ENCODE peak calls at places on chromosomes 5 and 9, in five cellular contexts. L, R, Y, U and W are unnamed samples.

GRCh38 chr9:126055386-126055785 is 271.2 kb upstream of the MVB12B start:
- DNase-seq in L (peak; percentile 28), U (no peak), Y (peak; percentile 20), R (no peak), W (peak; percentile 43)

GRCh38 chr5:1214936-1215220 is 10.3 kb upstream of the SLC6A18 start:
- DNase-seq in U (no peak), R (no peak), Y (no peak), L (no peak), W (no peak)

GRCh38 chr9:133814586-133815090 is 76.5 kb upstream of the SARDH start:
- DNase-seq in R (no peak), L (no peak), Y (no peak), U (no peak), W (no peak)

GRCh38 chr9:129362287-129363098 is 184.4 kb upstream of the IER5L start:
- DNase-seq in U (no peak), L (no peak), Y (peak; percentile 44), R (peak; percentile 72), W (no peak)

GRCh38 chr9:84708400-84708799 is 38.9 kb downstream of the NTRK2 start:
- DNase-seq in R (no peak), L (no peak), U (no peak), Y (no peak), W (no peak)

GRCh38 chr9:132583584-132584304 is 1.3 kb downstream of the BARHL1 start:
- DNase-seq in R (no peak), Y (peak; percentile 5), L (no peak), U (no peak), W (no peak)

GRCh38 chr5:125486634-125487033 is 740.2 kb upstream of the ZNF608 start:
- DNase-seq in L (peak; percentile 91), U (no peak), Y (no peak), R (no peak), W (peak; percentile 64)

GRCh38 chr9:129287595-129288305 is 109.7 kb upstream of the IER5L start:
- DNase-seq in Y (peak; percentile 51), R (no peak), U (peak; percentile 12), L (no peak), W (no peak)

GRCh38 chr5:73380710-73381586 is 67.6 kb downstream of the FOXD1 start:
- DNase-seq in Y (no peak), R (no peak), U (no peak), L (no peak), W (no peak)

GRCh38 chr9:112540800-112541199 is 54.2 kb downstream of the KIAA1958 start:
- DNase-seq in U (no peak), Y (no peak), R (no peak), L (no peak), W (no peak)

GRCh38 chr5:77301447-77301878 is 91.0 kb downstream of the PDE8B start:
- DNase-seq in R (no peak), L (peak; percentile 53), Y (no peak), U (no peak), W (no peak)

GRCh38 chr9:76652894-76653293 is 111.3 kb upstream of the PCA3 start:
- DNase-seq in Y (no peak), R (no peak), L (peak; percentile 43), U (peak; percentile 65), W (peak; percentile 25)

GRCh38 chr9:69120380-69121154 is 53.5 kb upstream of the TJP2 start:
- DNase-seq in R (no peak), U (no peak), L (no peak), Y (peak; percentile 72), W (no peak)

GRCh38 chr5:130335116-130335515 is 430.9 kb downstream of the CHSY3 start:
- DNase-seq in U (no peak), L (peak; percentile 55), Y (no peak), R (no peak), W (peak; percentile 8)

GRCh38 chr5:127833999-127834953 is 131.1 kb downstream of the CCDC192 start:
- DNase-seq in U (no peak), Y (no peak), L (peak; percentile 65), R (no peak), W (no peak)

GRCh38 chr5:95644351-95645042 is 2.1 kb upstream of the RFESD start:
- DNase-seq in L (peak; percentile 79), U (peak; percentile 48), R (peak; percentile 43), Y (no peak), W (peak; percentile 73)

GRCh38 chr9:29208670-29209069 is 1635.4 kb upstream of the C9orf72 start:
- DNase-seq in U (no peak), R (no peak), Y (no peak), L (no peak), W (peak; percentile 13)

GRCh38 chr5:140513124-140513523 is 34.3 kb upstream of the EIF4EBP3 start:
- DNase-seq in U (no peak), R (no peak), L (no peak), Y (no peak), W (no peak)

GRCh38 chr9:124420991-124421543 is 5.8 kb upstream of the PSMB7 start:
- DNase-seq in U (no peak), R (no peak), Y (no peak), L (no peak), W (peak; percentile 10)

DNA sequence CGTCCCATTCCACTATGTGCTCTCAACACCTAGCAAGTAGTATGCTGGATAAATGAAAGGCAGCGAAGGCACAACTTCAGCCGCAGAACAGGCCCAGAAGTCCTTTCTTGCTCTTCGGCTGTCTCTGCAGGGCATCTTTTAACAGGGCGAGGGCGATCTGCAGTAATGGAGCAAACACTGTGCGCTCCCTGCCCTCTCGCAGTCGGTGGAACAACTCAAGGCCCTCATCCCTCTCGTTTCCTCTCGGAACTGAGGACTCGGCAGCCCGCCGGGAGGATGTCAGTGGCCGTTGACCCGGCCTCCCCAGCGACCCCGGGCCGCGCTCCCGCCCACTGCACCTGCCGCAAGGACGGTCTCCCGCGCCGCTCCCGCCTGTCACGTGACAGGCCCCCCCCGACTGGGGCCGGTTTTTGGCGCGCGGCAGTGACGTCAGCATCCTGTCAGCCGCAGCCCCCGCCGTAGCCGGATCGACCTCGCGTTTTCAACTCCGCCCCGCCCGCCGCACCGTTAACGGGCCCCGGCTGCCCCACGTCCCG is 1.1 kb downstream of the ZNF367 start:
- DNase-seq in U (peak; percentile 82), R (peak; percentile 92), Y (peak; percentile 94), L (peak; percentile 78), W (peak; percentile 82)
- TF ChIP-seq CTCF in U (peak; percentile 8), R (no peak), Y (no peak), L (no peak), W (no peak)

GRCh38 chr9:21965401-21965951 is 28.7 kb downstream of the CDKN2A start:
- DNase-seq in Y (peak; percentile 69), U (no peak), R (peak; percentile 69), L (peak; percentile 79), W (peak; percentile 79)
- H3K4me3 ChIP-seq in Y (peak overlapping the region; percentile 39), U (peak overlapping the region; percentile 24), R (peak overlapping the region; percentile 23), L (peak overlapping the region; percentile 43), W (peak overlapping the region; percentile 33)

DNA sequence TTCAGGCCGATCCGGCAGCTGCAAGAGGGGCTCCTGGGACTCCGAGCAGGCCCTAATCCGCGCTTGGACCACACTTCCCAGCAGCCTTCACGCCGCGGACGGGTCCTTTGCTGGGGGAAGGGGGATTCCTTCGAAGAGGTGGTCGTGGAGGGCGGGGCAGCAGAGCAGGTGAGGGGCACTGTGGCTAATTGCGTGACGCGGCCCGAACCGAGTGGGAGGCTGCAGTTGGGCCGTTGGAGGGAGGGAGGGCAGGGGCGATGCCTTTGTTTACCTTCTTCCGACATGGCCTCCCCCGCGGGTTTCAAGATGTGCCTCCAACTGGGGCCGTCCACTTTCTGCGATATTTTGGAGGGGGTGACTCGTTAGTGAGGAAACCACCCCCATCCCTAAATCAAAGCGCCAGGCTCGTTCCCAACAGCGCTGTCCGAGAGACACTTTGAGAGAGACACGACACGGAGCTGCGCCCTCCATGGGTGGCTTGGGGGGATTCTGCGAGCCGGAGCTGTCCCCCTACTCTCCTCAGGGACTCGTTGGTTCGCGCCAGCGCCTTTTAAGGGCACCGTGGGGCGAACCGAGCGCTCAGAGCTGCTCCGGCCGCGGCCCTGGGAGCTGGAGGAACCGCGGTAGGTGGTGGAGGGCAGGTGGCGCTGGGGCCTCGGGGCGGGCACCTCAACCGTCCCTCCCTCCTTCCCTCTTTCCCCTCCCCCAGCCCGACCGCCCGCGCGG is at the start of gene FAM53C:
- DNase-seq in Y (peak; percentile 96), R (peak; percentile 96), U (peak; percentile 89), L (peak; percentile 95), W (peak; percentile 95)
- TF ChIP-seq CTCF in Y (no peak), R (no peak), U (peak; percentile 10), L (no peak), W (no peak)

DNA sequence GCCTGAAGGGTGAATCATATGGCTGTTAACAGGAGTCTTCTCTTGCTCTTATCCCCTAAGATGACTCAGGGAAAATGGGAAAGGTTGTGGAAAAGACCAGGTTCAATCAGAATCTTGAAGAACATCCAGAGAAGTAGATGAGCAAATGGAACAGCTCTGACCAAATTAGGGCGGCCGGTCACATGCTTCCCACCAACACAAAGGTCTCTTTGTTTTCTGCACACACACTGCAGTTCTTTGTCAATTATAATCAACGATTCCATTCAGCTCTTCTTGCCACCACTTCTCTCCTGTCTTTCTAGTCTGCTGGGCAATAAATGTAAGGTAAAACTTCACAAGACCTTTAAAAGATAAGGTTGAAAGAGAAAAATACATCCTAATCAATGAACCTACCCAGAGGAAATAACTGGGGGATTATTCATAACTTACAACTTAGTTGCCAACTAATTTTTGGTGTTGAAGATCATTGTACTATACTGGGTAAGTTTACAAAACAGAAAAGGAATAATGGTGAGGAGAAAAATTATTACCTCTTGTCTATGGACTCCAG is 442.0 kb upstream of the PIK3R1 start:
- DNase-seq in Y (no peak), R (no peak), U (no peak), L (peak; percentile 67), W (peak; percentile 65)
- H3K4me3 ChIP-seq in Y (no peak overlapping the region), R (no peak overlapping the region), U (no peak overlapping the region), L (no peak overlapping the region), W (no peak overlapping the region)

DNA sequence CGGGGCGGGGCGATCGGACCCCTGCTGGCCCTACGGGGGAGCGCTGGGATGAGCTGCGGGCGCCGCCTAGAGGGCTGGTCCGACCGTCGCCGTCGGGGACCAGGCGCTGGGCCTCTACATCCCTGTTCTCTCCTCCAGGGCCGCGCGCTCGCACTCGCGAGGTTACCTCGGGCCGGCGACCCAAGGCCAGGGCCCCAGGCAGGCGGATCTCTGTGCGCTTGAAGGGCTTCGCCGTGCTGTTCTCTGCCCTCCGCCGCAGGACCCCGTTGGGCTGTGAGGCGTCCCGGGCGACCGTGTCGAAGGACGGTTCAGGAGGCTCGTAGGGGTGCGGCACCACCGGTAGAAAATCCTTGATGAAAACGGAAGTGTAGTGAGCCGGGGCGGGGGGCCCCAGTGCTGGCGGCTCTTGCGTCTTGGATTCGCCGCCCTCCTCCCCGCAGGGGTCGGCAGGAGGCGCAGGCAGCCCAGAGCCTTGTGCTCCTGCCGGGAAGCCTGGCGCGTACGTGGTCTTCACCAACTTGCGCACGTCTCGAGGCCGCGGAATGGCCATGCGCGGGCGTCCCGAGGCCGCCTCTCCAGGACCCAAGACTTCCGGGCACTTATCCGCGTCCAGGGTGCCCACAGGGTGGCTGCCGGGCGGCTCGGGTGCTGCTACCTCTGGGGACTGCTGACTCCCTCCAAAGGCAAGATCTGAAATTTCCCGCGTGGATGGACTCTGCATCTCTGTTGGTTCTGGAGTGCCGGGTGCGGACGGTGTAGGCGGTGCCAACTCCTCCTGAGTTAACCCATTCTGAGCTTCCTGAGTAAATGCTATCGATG is 2.0 kb downstream of the PROB1 start:
- DNase-seq in L (no peak), R (peak; percentile 87), Y (peak; percentile 75), U (no peak), W (peak; percentile 49)
- TF ChIP-seq CTCF in L (peak; percentile 34), R (peak; percentile 65), Y (peak; percentile 45), U (peak; percentile 32), W (peak; percentile 59)